ENCODE peak calls at places on chromosomes 3 and 15, in ten cellular contexts. One of them, this sample, is unnamed.

GRCh38 chr3:196012481-196012880 is 69.4 kb downstream of the TFRC start:
- DNase-seq in heart right ventricle: no peak
- DNase-seq in HFF-Myc: no peak
- DNase-seq in PC-3: peak
- DNase-seq in AG10803: no peak
- DNase-seq in AG04450: no peak
- DNase-seq in OCI-LY7: no peak
- DNase-seq in psoas muscle: no peak
- DNase-seq in fibroblast of the aortic adventitia: peak
- DNase-seq in body of pancreas: no peak
- DNase-seq in this sample: no peak

GRCh38 chr3:128301186-128302023 is 148.1 kb downstream of the EEFSEC start:
- DNase-seq in heart right ventricle: no peak
- DNase-seq in HFF-Myc: no peak
- DNase-seq in psoas muscle: no peak
- DNase-seq in AG10803: no peak
- DNase-seq in body of pancreas: no peak
- DNase-seq in fibroblast of the aortic adventitia: no peak
- DNase-seq in AG04450: no peak
- DNase-seq in OCI-LY7: no peak
- DNase-seq in PC-3: no peak
- DNase-seq in this sample: no peak

GRCh38 chr3:40546811-40547210 is 22.1 kb downstream of the ZNF621 start:
- DNase-seq in psoas muscle: no peak
- DNase-seq in fibroblast of the aortic adventitia: peak
- DNase-seq in body of pancreas: no peak
- DNase-seq in HFF-Myc: peak
- DNase-seq in PC-3: peak
- DNase-seq in AG04450: peak
- DNase-seq in AG10803: peak
- DNase-seq in OCI-LY7: no peak
- DNase-seq in heart right ventricle: no peak
- DNase-seq in this sample: peak

GRCh38 chr15:38530113-38530512 is 34.5 kb downstream of the RASGRP1 start:
- DNase-seq in AG10803: no peak
- DNase-seq in AG04450: no peak
- DNase-seq in psoas muscle: no peak
- DNase-seq in heart right ventricle: no peak
- DNase-seq in body of pancreas: no peak
- DNase-seq in PC-3: no peak
- DNase-seq in fibroblast of the aortic adventitia: peak
- DNase-seq in HFF-Myc: no peak
- DNase-seq in OCI-LY7: no peak
- DNase-seq in this sample: no peak

GRCh38 chr3:51966016-51966415 is 1.2 kb downstream of the PCBP4 start:
- DNase-seq in PC-3: no peak
- DNase-seq in OCI-LY7: no peak
- DNase-seq in HFF-Myc: no peak
- DNase-seq in heart right ventricle: no peak
- DNase-seq in body of pancreas: no peak
- DNase-seq in fibroblast of the aortic adventitia: no peak
- DNase-seq in psoas muscle: no peak
- DNase-seq in AG04450: no peak
- DNase-seq in AG10803: no peak
- DNase-seq in this sample: no peak

GRCh38 chr3:47910233-47910632 is 106.0 kb downstream of the MAP4 start:
- DNase-seq in HFF-Myc: no peak
- DNase-seq in fibroblast of the aortic adventitia: no peak
- DNase-seq in OCI-LY7: no peak
- DNase-seq in AG10803: no peak
- DNase-seq in body of pancreas: no peak
- DNase-seq in AG04450: no peak
- DNase-seq in psoas muscle: no peak
- DNase-seq in PC-3: no peak
- DNase-seq in heart right ventricle: no peak
- DNase-seq in this sample: no peak

GRCh38 chr3:192156382-192156781 is 571.0 kb downstream of the FGF12 start:
- DNase-seq in HFF-Myc: no peak
- DNase-seq in fibroblast of the aortic adventitia: no peak
- DNase-seq in AG04450: no peak
- DNase-seq in body of pancreas: no peak
- DNase-seq in AG10803: no peak
- DNase-seq in heart right ventricle: no peak
- DNase-seq in OCI-LY7: no peak
- DNase-seq in PC-3: no peak
- DNase-seq in psoas muscle: no peak
- DNase-seq in this sample: no peak

GRCh38 chr3:38577089-38578080 is 72.1 kb downstream of the SCN5A start:
- DNase-seq in HFF-Myc: no peak
- DNase-seq in body of pancreas: no peak
- DNase-seq in heart right ventricle: no peak
- DNase-seq in fibroblast of the aortic adventitia: no peak
- DNase-seq in PC-3: no peak
- DNase-seq in psoas muscle: no peak
- DNase-seq in AG10803: no peak
- DNase-seq in OCI-LY7: no peak
- DNase-seq in AG04450: no peak
- DNase-seq in this sample: no peak

GRCh38 chr15:75138016-75138999 is 63.4 kb upstream of the C15orf39 start:
- DNase-seq in PC-3: no peak
- DNase-seq in psoas muscle: no peak
- DNase-seq in AG10803: peak
- DNase-seq in OCI-LY7: no peak
- DNase-seq in heart right ventricle: no peak
- DNase-seq in HFF-Myc: no peak
- DNase-seq in body of pancreas: no peak
- DNase-seq in AG04450: no peak
- DNase-seq in fibroblast of the aortic adventitia: peak
- DNase-seq in this sample: peak

DNA sequence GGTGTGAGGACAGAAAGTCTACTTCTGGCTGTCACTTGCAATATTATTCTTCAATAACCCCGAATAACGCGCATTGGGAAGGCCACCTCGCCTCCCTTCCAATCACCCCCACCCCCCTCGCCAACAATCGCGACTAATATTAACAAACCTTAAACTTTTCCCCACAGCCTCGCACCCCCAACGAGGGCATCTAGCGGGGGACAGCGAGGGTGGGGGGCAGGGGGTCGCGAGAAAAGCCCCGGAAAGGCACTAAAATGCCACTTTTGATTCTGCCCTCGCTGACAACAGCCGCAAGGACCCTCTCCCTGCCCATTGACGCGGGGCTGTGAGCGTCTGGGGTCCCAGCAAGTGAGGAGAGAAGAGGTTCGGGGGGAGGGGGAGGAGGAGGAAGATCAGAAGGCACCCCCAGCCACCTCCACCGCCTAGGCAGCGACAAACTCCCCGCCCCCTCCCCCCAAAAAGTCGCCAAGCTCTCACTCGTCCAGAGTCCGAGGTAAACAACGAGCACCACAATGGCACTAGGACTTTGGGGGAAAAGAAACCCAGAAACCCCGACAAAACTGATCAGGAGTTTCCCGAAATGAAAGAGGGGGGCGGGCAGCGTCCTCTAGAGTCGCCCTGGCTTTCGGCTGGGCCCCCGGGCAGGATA is 802 bp downstream of the SATB1 start:
- DNase-seq in AG04450: no peak
- DNase-seq in AG10803: no peak
- DNase-seq in body of pancreas: no peak
- DNase-seq in heart right ventricle: no peak
- DNase-seq in fibroblast of the aortic adventitia: no peak
- DNase-seq in PC-3: no peak
- DNase-seq in psoas muscle: no peak
- DNase-seq in OCI-LY7: no peak
- DNase-seq in HFF-Myc: no peak
- DNase-seq in this sample: no peak
- TF ChIP-seq CTCF in AG04450: no peak
- TF ChIP-seq CTCF in AG10803: no peak
- TF ChIP-seq CTCF in body of pancreas: no peak
- TF ChIP-seq CTCF in heart right ventricle: no peak
- TF ChIP-seq CTCF in fibroblast of the aortic adventitia: no peak
- TF ChIP-seq CTCF in PC-3: no peak
- TF ChIP-seq CTCF in psoas muscle: no peak
- TF ChIP-seq CTCF in OCI-LY7: no peak
- TF ChIP-seq CTCF in HFF-Myc: no peak
- TF ChIP-seq CTCF in this sample: no peak

GRCh38 chr3:152841131-152841530 is 6.2 kb downstream of the P2RY1 start:
- DNase-seq in fibroblast of the aortic adventitia: no peak
- DNase-seq in AG10803: no peak
- DNase-seq in PC-3: no peak
- DNase-seq in psoas muscle: no peak
- DNase-seq in heart right ventricle: no peak
- DNase-seq in AG04450: no peak
- DNase-seq in body of pancreas: no peak
- DNase-seq in OCI-LY7: no peak
- DNase-seq in HFF-Myc: no peak
- DNase-seq in this sample: no peak
- H3K4me3 ChIP-seq in fibroblast of the aortic adventitia: no peak
- H3K4me3 ChIP-seq in AG10803: no peak
- H3K4me3 ChIP-seq in PC-3: no peak
- H3K4me3 ChIP-seq in psoas muscle: no peak
- H3K4me3 ChIP-seq in heart right ventricle: no peak
- H3K4me3 ChIP-seq in AG04450: no peak
- H3K4me3 ChIP-seq in body of pancreas: no peak
- H3K4me3 ChIP-seq in OCI-LY7: no peak
- H3K4me3 ChIP-seq in HFF-Myc: no peak
- H3K4me3 ChIP-seq in this sample: no peak

DNA sequence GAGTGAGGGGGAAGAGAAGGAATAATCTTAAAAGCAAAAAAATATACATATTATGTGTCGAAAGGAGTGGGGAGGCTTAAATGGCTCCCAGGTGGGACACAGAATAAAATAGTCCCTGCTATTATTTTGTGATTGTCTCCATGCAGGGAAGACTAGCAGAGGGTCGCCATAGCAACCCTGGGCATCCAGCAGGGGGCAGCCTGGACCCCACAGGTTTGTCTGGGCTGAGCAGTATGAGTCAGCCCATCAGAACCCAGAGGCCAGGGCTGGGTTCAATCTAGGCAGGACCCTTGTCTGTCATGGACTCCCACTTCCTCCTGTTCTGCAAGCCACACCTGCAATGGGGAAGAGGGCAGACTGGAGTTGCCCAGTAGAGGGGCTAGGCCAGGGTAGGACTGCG is 17.6 kb upstream of the LINGO1 start:
- DNase-seq in body of pancreas: no peak
- DNase-seq in heart right ventricle: no peak
- DNase-seq in psoas muscle: no peak
- DNase-seq in PC-3: no peak
- DNase-seq in AG10803: no peak
- DNase-seq in fibroblast of the aortic adventitia: no peak
- DNase-seq in HFF-Myc: no peak
- DNase-seq in AG04450: no peak
- DNase-seq in OCI-LY7: peak
- DNase-seq in this sample: no peak
- TF ChIP-seq CTCF in body of pancreas: no peak
- TF ChIP-seq CTCF in heart right ventricle: no peak
- TF ChIP-seq CTCF in psoas muscle: no peak
- TF ChIP-seq CTCF in PC-3: peak
- TF ChIP-seq CTCF in AG10803: no peak
- TF ChIP-seq CTCF in fibroblast of the aortic adventitia: peak
- TF ChIP-seq CTCF in HFF-Myc: peak
- TF ChIP-seq CTCF in AG04450: peak
- TF ChIP-seq CTCF in OCI-LY7: peak
- TF ChIP-seq CTCF in this sample: peak

DNA sequence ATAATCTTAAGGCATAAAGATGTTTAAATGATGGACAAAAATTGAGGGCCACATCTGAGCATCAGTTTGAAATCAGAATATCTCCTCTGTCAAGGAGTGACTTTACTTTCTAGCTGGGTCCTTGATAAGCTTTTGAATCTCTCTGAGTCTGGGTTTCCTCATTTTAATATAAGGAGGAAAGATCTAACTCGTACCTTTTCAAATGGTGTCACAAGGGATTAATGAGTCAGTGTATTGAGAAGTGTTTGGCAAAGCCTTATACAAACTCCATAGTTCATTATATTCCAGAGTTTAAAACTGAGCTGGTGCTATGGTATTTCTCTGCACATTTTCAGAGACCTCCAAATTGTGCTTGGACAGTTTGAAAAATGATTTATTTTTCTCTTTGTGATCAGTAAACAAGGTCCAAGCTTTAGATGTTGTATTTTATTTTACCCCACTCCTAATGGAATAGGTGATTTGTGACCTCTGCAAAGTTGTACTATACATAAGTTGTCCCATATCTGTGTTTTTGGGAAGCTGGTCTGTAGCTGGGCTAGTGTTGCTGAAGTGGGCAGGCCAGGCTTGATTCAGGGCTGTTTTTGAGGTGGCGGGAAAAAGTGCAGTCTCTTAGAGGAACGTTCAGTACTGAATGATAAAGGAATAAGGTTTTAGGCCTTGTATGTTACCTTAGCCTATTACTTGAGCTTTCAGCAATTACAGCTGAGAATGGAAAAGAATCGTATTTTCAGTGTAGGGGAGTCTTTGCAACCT is 5.6 kb downstream of the FNDC3B start:
- DNase-seq in PC-3: no peak
- DNase-seq in AG10803: no peak
- DNase-seq in HFF-Myc: no peak
- DNase-seq in heart right ventricle: no peak
- DNase-seq in AG04450: no peak
- DNase-seq in OCI-LY7: no peak
- DNase-seq in psoas muscle: no peak
- DNase-seq in body of pancreas: no peak
- DNase-seq in fibroblast of the aortic adventitia: peak
- DNase-seq in this sample: no peak
- H3K4me3 ChIP-seq in PC-3: no peak
- H3K4me3 ChIP-seq in AG10803: no peak
- H3K4me3 ChIP-seq in HFF-Myc: no peak
- H3K4me3 ChIP-seq in heart right ventricle: no peak
- H3K4me3 ChIP-seq in AG04450: no peak
- H3K4me3 ChIP-seq in OCI-LY7: no peak
- H3K4me3 ChIP-seq in psoas muscle: peak
- H3K4me3 ChIP-seq in body of pancreas: no peak
- H3K4me3 ChIP-seq in fibroblast of the aortic adventitia: peak
- H3K4me3 ChIP-seq in this sample: no peak

This sample was measured in astrocyte of the spinal cord.